ENCODE peak calls at places on chromosomes 5 and 9, in four cellular contexts. D, V, Z and W are unnamed samples.

GRCh38 chr5:177306674-177307543 is 3.3 kb downstream of the PRELID1 start:
- DNase-seq in D (peak; percentile 39), V (no peak), Z (no peak), W (no peak)

GRCh38 chr5:154373729-154374179 is 72.0 kb upstream of the SAP30L start:
- DNase-seq in D (peak; percentile 85), V (no peak), Z (no peak), W (no peak)

GRCh38 chr9:18972675-18973074 is 60.3 kb downstream of the SAXO1 start:
- DNase-seq in D (no peak), V (no peak), Z (no peak), W (no peak)

GRCh38 chr9:115164511-115164974 is 46.6 kb upstream of the TNC start:
- DNase-seq in D (no peak), V (peak; percentile 33), Z (no peak), W (peak; percentile 2)

GRCh38 chr9:126830827-126831226 is 26.0 kb downstream of the ZBTB43 start:
- DNase-seq in D (no peak), V (no peak), Z (no peak), W (no peak)

GRCh38 chr9:88742483-88742882 is 207.5 kb downstream of the NXNL2 start:
- DNase-seq in D (no peak), V (peak; percentile 55), Z (no peak), W (no peak)

GRCh38 chr5:153504726-153505125 is 14.3 kb downstream of the GRIA1 start:
- DNase-seq in D (no peak), V (no peak), Z (no peak), W (no peak)

GRCh38 chr9:78127271-78128225 is 95.9 kb upstream of the GNAQ start:
- DNase-seq in D (no peak), V (no peak), Z (no peak), W (no peak)

GRCh38 chr9:133129001-133129799 is 8.2 kb upstream of the RALGDS start:
- DNase-seq in D (no peak), V (no peak), Z (no peak), W (no peak)

GRCh38 chr5:150706776-150707390 is 6.0 kb upstream of the RBM22 start:
- DNase-seq in D (no peak), V (no peak), Z (no peak), W (no peak)

GRCh38 chr5:36786613-36787012 is 90.0 kb upstream of the NIPBL start:
- DNase-seq in D (no peak), V (no peak), Z (no peak), W (no peak)

GRCh38 chr9:96216618-96217017 is 85.4 kb downstream of the HSD17B3 start:
- DNase-seq in D (no peak), V (no peak), Z (no peak), W (no peak)

GRCh38 chr9:124550080-124550479 is 42.9 kb upstream of the NR5A1 start:
- DNase-seq in D (no peak), V (no peak), Z (no peak), W (no peak)

GRCh38 chr9:136626740-136627642 is 35.7 kb upstream of the EGFL7 start:
- DNase-seq in D (no peak), V (no peak), Z (no peak), W (peak; percentile 89)

GRCh38 chr5:56840597-56840996 is 25.2 kb downstream of the MAP3K1 start:
- DNase-seq in D (no peak), V (no peak), Z (peak; percentile 32), W (no peak)

GRCh38 chr9:98851730-98852462 is 44.4 kb downstream of the GALNT12 start:
- DNase-seq in D (peak; percentile 93), V (peak; percentile 49), Z (no peak), W (no peak)

GRCh38 chr5:81486711-81487110 is 92.8 kb upstream of the ACOT12 start:
- DNase-seq in D (peak; percentile 5), V (no peak), Z (no peak), W (no peak)

GRCh38 chr5:57816108-57816507 is 333.5 kb upstream of the ACTBL2 start:
- DNase-seq in D (no peak), V (peak; percentile 98), Z (no peak), W (no peak)

GRCh38 chr5:172699423-172699822 is 58.4 kb downstream of the NEURL1B start:
- DNase-seq in D (no peak), V (no peak), Z (no peak), W (no peak)

GRCh38 chr9:133881671-133882381 is 110.3 kb downstream of the VAV2 start:
- DNase-seq in D (no peak), V (no peak), Z (no peak), W (no peak)

GRCh38 chr5:140240987-140241706 is 61.8 kb downstream of the PFDN1 start:
- DNase-seq in D (peak; percentile 85), V (peak; percentile 92), Z (no peak), W (peak; percentile 79)

GRCh38 chr5:112533315-112533867 is 114.3 kb upstream of the EPB41L4A start:
- DNase-seq in D (no peak), V (no peak), Z (no peak), W (peak; percentile 35)

GRCh38 chr5:180618830-180619562 is 27.7 kb upstream of the SCGB3A1 start:
- DNase-seq in D (no peak), V (peak; percentile 47), Z (no peak), W (no peak)

GRCh38 chr5:41122459-41122858 is 51.3 kb upstream of the MROH2B start:
- DNase-seq in D (peak; percentile 25), V (no peak), Z (no peak), W (no peak)

GRCh38 chr9:113614843-113615648 is 151.5 kb downstream of the RGS3 start:
- DNase-seq in D (no peak), V (peak; percentile 74), Z (no peak), W (no peak)

GRCh38 chr5:31733365-31733764 is 94.4 kb downstream of the PDZD2 start:
- DNase-seq in D (no peak), V (no peak), Z (no peak), W (no peak)

GRCh38 chr5:1883120-1883924 is 597 bp upstream of the IRX4 start:
- DNase-seq in D (no peak), V (no peak), Z (no peak), W (no peak)

GRCh38 chr5:159218595-159219023 is 9.3 kb upstream of the RNF145 start:
- DNase-seq in D (no peak), V (peak; percentile 38), Z (no peak), W (no peak)

GRCh38 chr5:159216454-159216853 is 7.1 kb upstream of the RNF145 start:
- DNase-seq in D (no peak), V (no peak), Z (no peak), W (no peak)

GRCh38 chr5:159214486-159215271 is 5.3 kb upstream of the RNF145 start:
- DNase-seq in D (no peak), V (no peak), Z (no peak), W (no peak)

GRCh38 chr5:159217236-159217635 is 7.9 kb upstream of the RNF145 start:
- DNase-seq in D (no peak), V (no peak), Z (no peak), W (no peak)

GRCh38 chr5:159215886-159216285 is 6.5 kb upstream of the RNF145 start:
- DNase-seq in D (no peak), V (no peak), Z (no peak), W (no peak)
- TF ChIP-seq BHLHE40 in D (no peak), V (no peak), Z (no peak), W (no peak)

GRCh38 chr5:125409101-125409495 is 662.7 kb upstream of the ZNF608 start:
- DNase-seq in D (no peak), V (peak; percentile 18), Z (no peak), W (no peak)
- TF ChIP-seq SMC3 in D (no peak), V (no peak), Z (no peak), W (no peak)

DNA sequence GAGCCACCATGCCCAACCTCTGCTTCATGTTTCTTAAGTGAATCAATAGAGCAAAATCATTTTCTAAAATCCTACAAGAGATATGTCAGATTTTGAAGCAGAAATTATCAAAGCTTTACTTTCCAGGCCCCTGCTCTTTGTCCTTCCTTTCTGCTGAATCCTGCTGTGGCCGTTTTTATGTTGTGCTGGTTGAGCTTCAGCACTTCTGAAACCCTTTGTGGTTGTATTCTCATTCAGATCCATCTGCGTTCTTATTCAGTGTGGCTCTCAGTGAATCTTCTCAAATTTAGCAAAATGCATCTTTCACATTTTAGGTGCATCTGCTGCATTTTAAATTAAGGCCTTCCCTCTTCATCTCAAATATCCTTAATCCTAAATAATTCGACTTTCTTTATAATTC is 26.0 kb downstream of the JMY start:
- DNase-seq in D (no peak), V (no peak), Z (no peak), W (no peak)
- TF ChIP-seq CEBPB in D (no peak), V (no peak), Z (no peak), W (no peak)

DNA sequence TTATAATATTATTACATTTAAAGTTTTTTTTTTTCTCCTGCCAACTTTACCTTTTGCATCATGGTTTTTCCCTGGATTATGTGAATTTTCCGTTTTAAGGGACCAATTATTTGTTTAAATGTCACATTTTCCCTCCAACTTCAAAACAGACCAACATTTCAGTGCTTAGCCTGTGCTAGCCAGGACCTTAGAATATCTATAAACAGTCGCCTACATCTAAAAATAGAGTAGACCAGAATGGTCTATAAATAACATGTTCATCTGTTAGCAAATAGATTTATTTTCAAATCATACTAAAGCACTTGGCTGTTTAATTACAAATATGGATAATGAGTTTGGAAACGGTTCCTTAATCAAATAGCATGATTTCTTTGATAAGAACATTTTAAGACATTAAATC is 192.0 kb downstream of the FBN2 start:
- DNase-seq in D (no peak), V (no peak), Z (no peak), W (no peak)
- TF ChIP-seq BHLHE40 in D (no peak), V (no peak), Z (no peak), W (no peak)

GRCh38 chr9:72322259-72322658 is 42.7 kb downstream of the ZFAND5 start:
- DNase-seq in D (no peak), V (peak; percentile 30), Z (no peak), W (no peak)

GRCh38 chr9:72324974-72325373 is 40.0 kb downstream of the ZFAND5 start:
- DNase-seq in D (no peak), V (no peak), Z (no peak), W (peak; percentile 9)

GRCh38 chr9:72322678-72323077 is 42.3 kb downstream of the ZFAND5 start:
- DNase-seq in D (no peak), V (no peak), Z (no peak), W (no peak)

GRCh38 chr9:72327631-72328030 is 37.4 kb downstream of the ZFAND5 start:
- DNase-seq in D (no peak), V (no peak), Z (no peak), W (no peak)

DNA sequence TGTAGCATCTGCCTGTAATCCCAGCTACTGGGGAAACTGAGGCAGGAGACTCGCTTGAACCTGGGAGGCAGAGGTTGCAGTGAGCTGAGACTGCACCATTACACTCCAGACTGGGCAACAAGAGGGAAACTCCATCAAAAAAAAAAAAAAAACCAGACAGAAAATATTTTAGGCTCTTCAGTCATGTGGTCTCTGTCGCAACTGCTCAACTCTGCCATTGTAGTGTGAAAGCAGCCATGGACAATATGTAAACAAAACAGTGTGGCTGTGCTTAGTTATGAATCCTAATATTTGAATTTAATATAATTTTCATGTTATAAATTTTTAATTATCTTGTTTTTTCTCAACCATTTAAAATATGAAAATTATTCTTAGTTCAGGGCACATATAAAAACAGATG is 38.4 kb downstream of the ZFAND5 start:
- DNase-seq in D (no peak), V (no peak), Z (no peak), W (no peak)
- TF ChIP-seq SMC3 in D (no peak), V (no peak), Z (no peak), W (no peak)

GRCh38 chr9:111036068-111036789 is 2.0 kb downstream of the LPAR1 start:
- DNase-seq in D (no peak), V (peak; percentile 68), Z (no peak), W (no peak)
- TF ChIP-seq CEBPB in D (no peak), V (no peak), Z (no peak), W (no peak)